ENCODE peak calls at places on chromosome 9, in nine cellular contexts. N, Y, E, J, M, O, Q, S and G are unnamed samples.

GRCh38 chr9:107734231-107735014 is 244.9 kb upstream of the KLF4 start:
- DNase-seq in N (peak), Y (no peak), E (no peak), J (peak), M (peak), O (peak), Q (peak), S (no peak), G (peak)

GRCh38 chr9:72533322-72533721 is 11.9 kb downstream of the TMC1 start:
- DNase-seq in N (no peak), Y (no peak), E (no peak), J (peak), M (no peak), O (peak), Q (no peak), S (no peak), G (peak)

GRCh38 chr9:69582018-69582417 is 90.2 kb downstream of the APBA1 start:
- DNase-seq in N (no peak), Y (no peak), E (no peak), J (no peak), M (no peak), O (no peak), Q (no peak), S (no peak), G (no peak)

GRCh38 chr9:68951879-68952659 is 61.8 kb downstream of the PRKACG start:
- DNase-seq in N (no peak), Y (no peak), E (no peak), J (no peak), M (no peak), O (no peak), Q (no peak), S (no peak), G (no peak)

GRCh38 chr9:125119643-125120286 is 23.6 kb downstream of the SCAI start:
- DNase-seq in N (peak), Y (no peak), E (no peak), J (no peak), M (no peak), O (no peak), Q (peak), S (no peak), G (peak)

GRCh38 chr9:130712564-130713285 is 19.1 kb downstream of the EXOSC2 start:
- DNase-seq in N (peak), Y (peak), E (peak), J (peak), M (peak), O (peak), Q (peak), S (peak), G (peak)

GRCh38 chr9:125795970-125796596 is 48.9 kb downstream of the PBX3 start:
- DNase-seq in N (no peak), Y (no peak), E (no peak), J (no peak), M (no peak), O (no peak), Q (no peak), S (peak), G (no peak)

GRCh38 chr9:22217254-22217653 is 208.1 kb upstream of the CDKN2B start:
- DNase-seq in N (no peak), Y (no peak), E (no peak), J (no peak), M (no peak), O (no peak), Q (no peak), S (no peak), G (no peak)

GRCh38 chr9:26975728-26976707 is 19.8 kb downstream of the IFT74 start:
- DNase-seq in N (peak), Y (no peak), E (peak), J (peak), M (peak), O (peak), Q (peak), S (no peak), G (peak)

GRCh38 chr9:104903609-104904008 is 24.3 kb downstream of the ABCA1 start:
- DNase-seq in N (peak), Y (no peak), E (no peak), J (peak), M (peak), O (peak), Q (peak), S (peak), G (peak)

GRCh38 chr9:77856615-77857014 is 175.0 kb downstream of the GNAQ start:
- DNase-seq in N (peak), Y (no peak), E (no peak), J (no peak), M (no peak), O (no peak), Q (no peak), S (no peak), G (peak)

GRCh38 chr9:18796871-18797270 is 236.1 kb downstream of the SAXO1 start:
- DNase-seq in N (no peak), Y (no peak), E (no peak), J (no peak), M (no peak), O (no peak), Q (no peak), S (no peak), G (no peak)

GRCh38 chr9:18928711-18929110 is 104.3 kb downstream of the SAXO1 start:
- DNase-seq in N (peak), Y (no peak), E (no peak), J (peak), M (peak), O (no peak), Q (no peak), S (no peak), G (peak)

GRCh38 chr9:119609277-119609971 is 240.2 kb upstream of the BRINP1 start:
- DNase-seq in N (no peak), Y (no peak), E (no peak), J (no peak), M (no peak), O (no peak), Q (no peak), S (no peak), G (no peak)

GRCh38 chr9:129617167-129617566 is 3.7 kb downstream of the C9orf50 start:
- DNase-seq in N (peak), Y (no peak), E (peak), J (peak), M (no peak), O (peak), Q (peak), S (no peak), G (peak)

GRCh38 chr9:120593955-120594277 is 13.9 kb upstream of the CDK5RAP2 start:
- DNase-seq in N (no peak), Y (no peak), E (no peak), J (no peak), M (no peak), O (no peak), Q (no peak), S (no peak), G (no peak)

GRCh38 chr9:128818839-128819715 is 777 bp downstream of the ENDOG start:
- DNase-seq in N (no peak), Y (no peak), E (no peak), J (no peak), M (no peak), O (peak), Q (no peak), S (no peak), G (no peak)

GRCh38 chr9:99787552-99787951 is 34.1 kb upstream of the NR4A3 start:
- DNase-seq in N (no peak), Y (no peak), E (no peak), J (no peak), M (no peak), O (no peak), Q (no peak), S (no peak), G (no peak)

GRCh38 chr9:76516350-76516749 is 57.4 kb downstream of the GCNT1 start:
- DNase-seq in N (no peak), Y (no peak), E (no peak), J (no peak), M (no peak), O (no peak), Q (no peak), S (no peak), G (peak)

GRCh38 chr9:121388140-121388925 is 18.3 kb upstream of the STOM start:
- DNase-seq in N (no peak), Y (no peak), E (no peak), J (no peak), M (no peak), O (no peak), Q (no peak), S (no peak), G (no peak)

GRCh38 chr9:16202913-16203734 is 650.3 kb downstream of the CCDC171 start:
- DNase-seq in N (peak), Y (no peak), E (peak), J (peak), M (peak), O (peak), Q (peak), S (no peak), G (peak)

GRCh38 chr9:9749591-9749990 is 863.2 kb downstream of the PTPRD start:
- DNase-seq in N (no peak), Y (no peak), E (no peak), J (no peak), M (no peak), O (no peak), Q (no peak), S (no peak), G (no peak)

GRCh38 chr9:92528537-92528851 is 7.3 kb downstream of the ECM2 start:
- DNase-seq in N (no peak), Y (no peak), E (no peak), J (no peak), M (no peak), O (no peak), Q (no peak), S (no peak), G (no peak)

GRCh38 chr9:124457079-124457886 is 7.0 kb downstream of the ADGRD2 start:
- DNase-seq in N (no peak), Y (no peak), E (no peak), J (no peak), M (no peak), O (no peak), Q (no peak), S (no peak), G (no peak)

GRCh38 chr9:12640021-12640587 is 53.1 kb upstream of the TYRP1 start:
- DNase-seq in N (peak), Y (no peak), E (peak), J (peak), M (peak), O (peak), Q (peak), S (no peak), G (peak)

GRCh38 chr9:101117091-101117490 is 88.6 kb downstream of the PLPPR1 start:
- DNase-seq in N (no peak), Y (no peak), E (no peak), J (no peak), M (no peak), O (no peak), Q (no peak), S (no peak), G (no peak)

GRCh38 chr9:93648836-93649235 is 72.5 kb downstream of the PHF2 start:
- DNase-seq in N (no peak), Y (no peak), E (no peak), J (no peak), M (no peak), O (no peak), Q (no peak), S (no peak), G (no peak)

DNA sequence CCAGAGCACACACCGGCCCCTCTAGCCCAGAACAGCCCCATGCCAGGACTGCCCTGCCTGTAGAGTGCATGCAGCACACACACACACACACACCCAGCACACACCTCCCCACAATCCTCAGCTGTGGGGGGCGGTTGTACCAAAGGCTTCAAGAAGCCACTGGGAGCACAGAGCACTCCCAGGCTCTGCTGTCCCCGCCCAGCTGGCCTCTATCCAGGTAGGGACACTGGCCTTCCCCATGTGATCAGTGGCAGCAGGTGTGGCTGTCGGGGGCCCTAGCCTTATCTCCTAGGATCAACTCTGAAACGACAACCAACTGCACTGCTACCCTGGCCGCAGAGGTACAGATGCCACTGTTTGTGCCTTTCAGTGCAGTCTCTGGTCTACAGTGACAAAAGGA is 2.0 kb downstream of the ANAPC2 start:
- DNase-seq in N (no peak), Y (no peak), E (no peak), J (no peak), M (no peak), O (no peak), Q (no peak), S (no peak), G (no peak)
- H3K4me3 ChIP-seq in N (no peak), Y (no peak), E (no peak), J (no peak), M (no peak), O (no peak), Q (no peak), S (no peak), G (no peak)

GRCh38 chr9:133305731-133306130 is 30.3 kb downstream of the SURF6 start:
- DNase-seq in N (no peak), Y (no peak), E (no peak), J (no peak), M (no peak), O (no peak), Q (no peak), S (no peak), G (no peak)
- TF ChIP-seq CTCF in N (no peak), Y (no peak), E (no peak), J (no peak), M (no peak), O (no peak), Q (no peak), S (no peak), G (no peak)

GRCh38 chr9:137406876-137407589 is 15.9 kb downstream of the EXD3 start:
- DNase-seq in N (peak), Y (peak), E (peak), J (peak), M (peak), O (peak), Q (peak), S (peak), G (peak)

GRCh38 chr9:137410891-137411249 is 12.1 kb downstream of the EXD3 start:
- DNase-seq in N (no peak), Y (no peak), E (no peak), J (no peak), M (no peak), O (no peak), Q (no peak), S (no peak), G (no peak)

GRCh38 chr9:137407590-137408300 is 15.2 kb downstream of the EXD3 start:
- DNase-seq in N (peak), Y (no peak), E (no peak), J (no peak), M (peak), O (no peak), Q (peak), S (no peak), G (peak)

GRCh38 chr9:137409515-137409914 is 13.4 kb downstream of the EXD3 start:
- DNase-seq in N (no peak), Y (no peak), E (no peak), J (no peak), M (no peak), O (no peak), Q (no peak), S (no peak), G (no peak)

GRCh38 chr9:137408651-137409405 is 14.1 kb downstream of the EXD3 start:
- DNase-seq in N (no peak), Y (no peak), E (no peak), J (no peak), M (no peak), O (no peak), Q (no peak), S (no peak), G (no peak)
- H3K4me3 ChIP-seq in N (no peak), Y (no peak), E (no peak), J (no peak), M (no peak), O (no peak), Q (no peak), S (no peak), G (no peak)

DNA sequence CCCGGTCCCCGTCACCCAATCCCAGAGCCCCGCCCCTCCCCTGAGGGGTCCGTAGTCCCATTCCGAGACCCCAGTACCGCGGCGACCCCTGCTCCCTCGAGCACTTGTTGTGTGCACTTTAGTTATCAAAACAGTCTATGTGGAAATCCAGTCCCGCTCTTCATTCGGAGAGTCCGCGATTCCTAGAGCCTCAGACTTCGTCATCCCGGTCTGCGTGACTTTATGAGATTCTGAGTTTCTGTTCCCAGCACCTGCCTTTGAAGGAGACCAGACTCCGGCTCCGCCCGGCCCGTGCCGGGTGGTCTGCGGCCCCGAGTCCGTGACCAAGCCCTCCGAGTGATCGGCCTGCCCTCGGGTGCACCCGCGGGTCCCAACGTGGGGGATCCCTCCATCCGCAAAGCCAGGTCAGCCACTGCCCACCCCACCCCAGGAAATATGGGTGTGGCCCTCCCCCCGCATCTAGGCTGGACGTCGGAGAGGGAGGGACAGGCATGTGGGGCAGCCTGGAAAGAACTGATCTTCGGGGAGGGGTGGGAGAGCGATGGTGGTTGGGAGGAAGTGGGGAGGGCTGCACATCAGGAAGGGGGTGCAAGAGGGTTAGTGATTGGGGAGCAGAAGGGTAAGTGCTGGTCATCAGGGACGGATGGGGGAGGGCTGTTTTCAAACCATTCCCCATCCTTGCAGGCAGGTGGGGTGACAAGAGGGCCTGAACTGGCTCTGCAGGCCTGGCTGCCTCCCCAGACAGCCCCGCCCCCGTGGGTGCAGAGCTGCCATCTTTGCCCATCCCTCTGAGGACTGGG is 571 bp downstream of the LRSAM1 start:
- DNase-seq in N (peak), Y (peak), E (peak), J (peak), M (peak), O (peak), Q (peak), S (peak), G (peak)
- TF ChIP-seq CTCF in N (no peak), Y (no peak), E (no peak), J (no peak), M (no peak), O (no peak), Q (no peak), S (no peak), G (no peak)

DNA sequence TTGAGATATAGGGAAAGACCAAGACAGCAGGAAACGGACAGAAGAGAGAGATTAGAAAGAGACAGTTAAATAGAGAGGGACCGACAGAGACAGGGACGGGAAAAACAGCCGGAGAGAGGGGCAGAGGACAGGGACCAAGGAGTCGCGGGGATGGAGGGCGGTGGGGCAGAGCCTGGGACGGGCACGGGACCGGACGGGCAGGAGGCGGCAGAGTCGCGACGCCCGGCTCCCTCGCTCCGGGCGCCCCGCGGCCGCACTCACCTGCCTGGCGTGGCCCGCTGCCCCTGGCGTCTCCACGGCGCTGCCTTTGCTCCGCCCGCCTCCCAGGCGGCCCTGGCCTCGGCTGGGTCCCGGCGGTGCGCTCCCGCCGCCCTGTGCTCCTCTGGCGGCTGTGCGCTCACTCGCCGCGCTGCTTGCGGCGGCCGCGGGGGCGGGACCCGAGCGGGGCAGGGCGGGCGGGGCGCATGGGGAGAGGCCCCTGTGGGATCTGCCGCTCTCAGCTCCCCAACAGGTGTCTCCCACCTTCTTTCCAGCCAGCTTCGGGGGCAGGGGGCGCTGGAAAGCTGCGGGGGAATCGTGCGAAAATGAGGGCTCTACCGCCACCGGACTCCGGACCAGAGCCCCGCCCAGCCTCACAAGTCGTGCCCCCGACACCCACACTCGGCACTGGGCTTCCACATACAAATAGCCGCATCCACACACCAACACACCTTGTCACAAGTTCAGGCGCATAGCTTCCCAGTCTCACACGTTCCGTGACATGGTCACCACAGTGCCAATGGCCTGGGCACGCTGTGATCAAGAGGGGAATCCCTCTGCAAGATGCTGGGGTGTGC is at the start of gene ARID3C:
- DNase-seq in N (no peak), Y (no peak), E (no peak), J (no peak), M (peak), O (peak), Q (no peak), S (peak), G (no peak)
- H3K4me3 ChIP-seq in N (peak), Y (peak), E (peak), J (no peak), M (peak), O (peak), Q (peak), S (peak), G (peak)

GRCh38 chr9:96691326-96691725 is 36.2 kb upstream of the PRXL2C start:
- DNase-seq in N (no peak), Y (no peak), E (no peak), J (no peak), M (no peak), O (no peak), Q (no peak), S (no peak), G (no peak)

GRCh38 chr9:96688745-96689464 is 33.8 kb upstream of the PRXL2C start:
- DNase-seq in N (no peak), Y (no peak), E (no peak), J (no peak), M (no peak), O (no peak), Q (no peak), S (no peak), G (no peak)

GRCh38 chr9:96680812-96681499 is 25.8 kb upstream of the PRXL2C start:
- DNase-seq in N (no peak), Y (no peak), E (no peak), J (no peak), M (no peak), O (no peak), Q (no peak), S (no peak), G (no peak)

GRCh38 chr9:96688215-96688614 is 33.1 kb upstream of the PRXL2C start:
- DNase-seq in N (no peak), Y (no peak), E (no peak), J (no peak), M (no peak), O (no peak), Q (no peak), S (no peak), G (no peak)

DNA sequence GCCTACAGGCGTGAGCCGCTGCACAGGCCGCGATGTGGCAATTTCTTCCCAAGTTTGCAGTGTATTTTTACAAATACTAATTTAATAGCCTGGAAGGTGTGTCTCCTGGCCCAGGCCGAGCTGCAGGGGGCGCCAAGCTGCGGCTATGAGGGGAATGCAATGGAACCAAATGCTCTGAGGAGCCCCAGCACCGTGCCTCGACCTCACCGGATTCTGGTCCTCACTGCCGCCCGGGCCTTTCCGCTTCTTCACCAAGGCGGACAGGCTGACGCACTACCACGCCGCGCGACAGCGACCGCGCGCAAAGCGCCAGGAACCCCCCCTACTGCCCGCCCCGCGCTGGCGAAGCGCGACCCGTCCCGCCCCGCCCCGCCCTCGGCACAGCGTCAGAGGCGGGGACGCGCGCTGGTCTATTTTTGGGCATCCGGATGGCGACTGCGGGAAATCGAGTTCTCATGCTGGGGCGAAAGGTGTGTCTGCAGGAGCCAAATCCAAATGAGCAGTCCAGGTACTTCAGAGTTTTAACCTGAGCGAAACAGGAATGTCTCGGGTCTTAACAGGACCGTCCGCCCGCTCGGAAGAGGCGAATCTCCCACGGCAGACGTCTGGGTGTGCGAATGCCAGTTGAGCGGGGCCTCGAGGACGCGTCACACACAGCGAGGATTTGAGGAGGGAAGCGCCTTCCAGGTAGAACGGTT is 31.7 kb upstream of the PRXL2C start:
- DNase-seq in N (peak), Y (peak), E (peak), J (peak), M (peak), O (peak), Q (peak), S (peak), G (peak)
- TF ChIP-seq CTCF in N (peak), Y (peak), E (peak), J (peak), M (peak), O (peak), Q (peak), S (peak), G (peak)

GRCh38 chr9:91419222-91420191 is 4.1 kb downstream of the NFIL3 start:
- DNase-seq in N (peak), Y (no peak), E (peak), J (peak), M (peak), O (peak), Q (peak), S (peak), G (peak)
- H3K4me3 ChIP-seq in N (no peak), Y (no peak), E (peak), J (no peak), M (no peak), O (peak), Q (peak), S (peak), G (peak)